ENCODE peak calls at places on chromosome 10, in six cellular contexts. J, Y, A, W, I and K are unnamed samples.

GRCh38 chr10:100448977-100449376 is 13.8 kb upstream of the WNT8B start:
- DNase-seq in J (no peak), Y (no peak), A (no peak), W (no peak), I (no peak), K (no peak)

GRCh38 chr10:14296081-14296709 is 34.5 kb downstream of the FRMD4A start:
- DNase-seq in J (peak; percentile 39), Y (no peak), A (no peak), W (no peak), I (no peak), K (no peak)

GRCh38 chr10:48446785-48447184 is 140.3 kb downstream of the MAPK8 start:
- DNase-seq in J (no peak), Y (no peak), A (no peak), W (no peak), I (no peak), K (no peak)

GRCh38 chr10:110409488-110409887 is 88.2 kb upstream of the DUSP5 start:
- DNase-seq in J (no peak), Y (no peak), A (no peak), W (no peak), I (no peak), K (no peak)

GRCh38 chr10:4704034-4704545 is 121.9 kb upstream of the AKR1E2 start:
- DNase-seq in J (no peak), Y (peak; percentile 61), A (peak; percentile 66), W (no peak), I (peak; percentile 93), K (no peak)

GRCh38 chr10:1201010-1201807 is 145.0 kb downstream of the WDR37 start:
- DNase-seq in J (no peak), Y (no peak), A (no peak), W (no peak), I (no peak), K (no peak)

GRCh38 chr10:133461841-133462240 is 8.1 kb downstream of the SCART1 start:
- DNase-seq in J (no peak), Y (no peak), A (no peak), W (no peak), I (no peak), K (no peak)

GRCh38 chr10:1402016-1402820 is 335.1 kb downstream of the ADARB2 start:
- DNase-seq in J (no peak), Y (no peak), A (no peak), W (no peak), I (no peak), K (no peak)

GRCh38 chr10:114825513-114826253 is 4.1 kb downstream of the FHIP2A start:
- DNase-seq in J (no peak), Y (no peak), A (no peak), W (no peak), I (peak; percentile 94), K (no peak)

GRCh38 chr10:6721964-6722615 is 142.0 kb upstream of the PRKCQ start:
- DNase-seq in J (no peak), Y (peak; percentile 66), A (no peak), W (no peak), I (peak; percentile 90), K (no peak)

GRCh38 chr10:46544989-46545791 is 11.3 kb downstream of the GPRIN2 start:
- DNase-seq in J (peak; percentile 83), Y (peak; percentile 82), A (no peak), W (no peak), I (no peak), K (no peak)

GRCh38 chr10:49568235-49568634 is 29.3 kb upstream of the ERCC6 start:
- DNase-seq in J (no peak), Y (no peak), A (no peak), W (no peak), I (peak; percentile 95), K (no peak)

GRCh38 chr10:78973901-78974408 is 94.8 kb upstream of the ZMIZ1 start:
- DNase-seq in J (peak; percentile 95), Y (peak; percentile 60), A (no peak), W (peak; percentile 82), I (no peak), K (peak; percentile 40)

GRCh38 chr10:92239600-92240288 is 51.1 kb downstream of the CPEB3 start:
- DNase-seq in J (peak; percentile 53), Y (peak; percentile 22), A (no peak), W (peak; percentile 57), I (no peak), K (no peak)

GRCh38 chr10:6920072-6921019 is 340.3 kb upstream of the PRKCQ start:
- DNase-seq in J (peak; percentile 79), Y (peak; percentile 60), A (peak; percentile 61), W (peak; percentile 70), I (no peak), K (peak; percentile 92)

GRCh38 chr10:93954726-93955363 is 38.9 kb upstream of the PLCE1 start:
- DNase-seq in J (no peak), Y (no peak), A (no peak), W (no peak), I (no peak), K (no peak)

GRCh38 chr10:64726466-64726865 is 1205.3 kb downstream of the REEP3 start:
- DNase-seq in J (no peak), Y (no peak), A (no peak), W (no peak), I (no peak), K (no peak)

GRCh38 chr10:100319736-100320135 is 10.3 kb downstream of the PKD2L1 start:
- DNase-seq in J (no peak), Y (no peak), A (no peak), W (no peak), I (no peak), K (no peak)

GRCh38 chr10:133328358-133329343 is 8.0 kb downstream of the CALY start:
- DNase-seq in J (no peak), Y (no peak), A (no peak), W (no peak), I (no peak), K (no peak)

GRCh38 chr10:116270691-116271592 is 2.1 kb downstream of the GFRA1 start:
- DNase-seq in J (peak; percentile 38), Y (no peak), A (no peak), W (no peak), I (no peak), K (no peak)

GRCh38 chr10:118291122-118291521 is 51.0 kb downstream of the FAM204A start:
- DNase-seq in J (no peak), Y (no peak), A (no peak), W (no peak), I (no peak), K (no peak)

GRCh38 chr10:63976538-63976937 is 455.3 kb downstream of the REEP3 start:
- DNase-seq in J (peak; percentile 75), Y (peak; percentile 10), A (peak; percentile 1), W (no peak), I (no peak), K (peak; percentile 11)

GRCh38 chr10:72322280-72323058 is 32.2 kb downstream of the DNAJB12 start:
- DNase-seq in J (peak; percentile 76), Y (no peak), A (no peak), W (no peak), I (no peak), K (no peak)

GRCh38 chr10:62687230-62687748 is 117.2 kb upstream of the ADO start:
- DNase-seq in J (no peak), Y (no peak), A (no peak), W (no peak), I (no peak), K (no peak)

GRCh38 chr10:122877264-122877663 is 2.1 kb downstream of the FAM24B start:
- DNase-seq in J (peak; percentile 91), Y (no peak), A (no peak), W (no peak), I (no peak), K (no peak)

GRCh38 chr10:126945351-126946035 is 40.3 kb downstream of the DOCK1 start:
- DNase-seq in J (no peak), Y (no peak), A (no peak), W (no peak), I (no peak), K (no peak)

GRCh38 chr10:130621231-130621775 is 485.1 kb downstream of the GLRX3 start:
- DNase-seq in J (no peak), Y (no peak), A (no peak), W (no peak), I (no peak), K (no peak)